ENCODE peak calls at places on chromosome 12, in five cellular contexts. O, J, E, W and I are unnamed samples.

GRCh38 chr12:123091230-123091629 is 59.7 kb downstream of the PITPNM2 start:
- DNase-seq in E (no peak), O (no peak), J (no peak), W (no peak), I (no peak)

GRCh38 chr12:89863332-89863938 is 154.8 kb upstream of the ATP2B1 start:
- DNase-seq in O (peak), E (no peak), J (no peak), W (peak), I (no peak)

GRCh38 chr12:123089631-123090353 is 61.1 kb downstream of the PITPNM2 start:
- DNase-seq in J (no peak), O (no peak), W (no peak), E (peak), I (no peak)

GRCh38 chr12:1356285-1356684 is 238.1 kb downstream of the FBXL14 start:
- DNase-seq in J (no peak), O (no peak), W (no peak), E (no peak), I (no peak)

GRCh38 chr12:32166510-32166909 is 59.9 kb downstream of the BICD1 start:
- DNase-seq in J (no peak), W (no peak), E (no peak), O (no peak), I (no peak)

GRCh38 chr12:82438356-82438755 is 80.0 kb downstream of the METTL25 start:
- DNase-seq in E (no peak), W (no peak), O (no peak), J (no peak), I (no peak)

GRCh38 chr12:131608740-131609665 is 101.9 kb upstream of the SFSWAP start:
- DNase-seq in E (peak), J (peak), W (peak), O (peak), I (peak)

GRCh38 chr12:125878483-125878882 is 813.2 kb downstream of the AACS start:
- DNase-seq in O (no peak), W (no peak), E (no peak), J (no peak), I (no peak)

GRCh38 chr12:95633671-95634465 is 82.6 kb upstream of the USP44 start:
- DNase-seq in E (peak), J (no peak), W (no peak), O (no peak), I (no peak)

GRCh38 chr12:43740511-43741100 is 18.0 kb downstream of the PUS7L start:
- DNase-seq in O (no peak), W (no peak), E (no peak), J (no peak), I (no peak)

GRCh38 chr12:30197392-30198047 is 413.8 kb upstream of the TMTC1 start:
- DNase-seq in O (no peak), W (no peak), J (no peak), E (no peak), I (no peak)

GRCh38 chr12:124852329-124852831 is 11.3 kb downstream of the SCARB1 start:
- DNase-seq in W (peak), J (no peak), O (no peak), E (no peak), I (no peak)

GRCh38 chr12:132249747-132250478 is 79.5 kb downstream of the GALNT9 start:
- DNase-seq in E (no peak), J (no peak), O (no peak), W (no peak), I (no peak)

GRCh38 chr12:131944601-131945251 is 5.0 kb upstream of the EP400 start:
- DNase-seq in O (no peak), E (no peak), W (no peak), J (no peak), I (no peak)

GRCh38 chr12:41466300-41466699 is 278.2 kb downstream of the PDZRN4 start:
- DNase-seq in J (no peak), O (no peak), W (no peak), E (no peak), I (no peak)

GRCh38 chr12:115860619-115861018 is 416.9 kb downstream of the MED13L start:
- DNase-seq in O (no peak), J (no peak), W (no peak), E (no peak), I (no peak)

GRCh38 chr12:1108276-1108675 is 117.3 kb downstream of the ERC1 start:
- DNase-seq in E (no peak), J (no peak), O (no peak), W (no peak), I (no peak)

GRCh38 chr12:47033797-47034555 is 45.4 kb upstream of the PCED1B start:
- DNase-seq in E (no peak), O (no peak), W (no peak), J (no peak), I (no peak)

GRCh38 chr12:115752913-115753726 is 524.4 kb downstream of the MED13L start:
- DNase-seq in W (no peak), J (peak), O (no peak), E (peak), I (peak)

GRCh38 chr12:68641138-68641537 is 30.4 kb downstream of the RAP1B start:
- DNase-seq in O (no peak), J (no peak), E (no peak), W (peak), I (no peak)

GRCh38 chr12:102634216-102634615 is 153.9 kb upstream of the IGF1 start:
- DNase-seq in O (no peak), E (peak), J (no peak), W (no peak), I (no peak)

GRCh38 chr12:106840217-106840616 is 65.7 kb downstream of the RIC8B start:
- DNase-seq in W (no peak), E (peak), O (no peak), J (peak), I (peak)

GRCh38 chr12:87231818-87232217 is 797.4 kb downstream of the C12orf50 start:
- DNase-seq in E (no peak), O (no peak), J (no peak), W (no peak), I (no peak)

GRCh38 chr12:41967668-41968649 is 176.7 kb downstream of the GXYLT1 start:
- DNase-seq in O (no peak), J (peak), W (no peak), E (no peak), I (peak)